ENCODE peak calls at places on chromosome 1, in seven cellular contexts. P, I, O, B, W, Z and V are unnamed samples.

GRCh38 chr1:179177182-179177581 is 52.3 kb downstream of the ABL2 start:
- DNase-seq in P (no peak), I (no peak), O (no peak), B (no peak), W (no peak), Z (no peak), V (no peak)

GRCh38 chr1:117697220-117697781 is 91.5 kb downstream of the TENT5C start:
- DNase-seq in P (no peak), I (no peak), O (no peak), B (no peak), W (no peak), Z (no peak), V (no peak)

GRCh38 chr1:100847481-100847880 is 47.2 kb downstream of the EXTL2 start:
- DNase-seq in P (no peak), I (no peak), O (no peak), B (no peak), W (no peak), Z (no peak), V (peak)

GRCh38 chr1:212291505-212292134 is 6.4 kb downstream of the PPP2R5A start:
- DNase-seq in P (no peak), I (no peak), O (peak), B (no peak), W (peak), Z (peak), V (peak)

GRCh38 chr1:161482610-161483009 is 22.6 kb upstream of the FCGR2A start:
- DNase-seq in P (no peak), I (no peak), O (no peak), B (no peak), W (no peak), Z (no peak), V (no peak)

GRCh38 chr1:179166663-179167417 is 62.6 kb downstream of the ABL2 start:
- DNase-seq in P (no peak), I (no peak), O (peak), B (no peak), W (no peak), Z (no peak), V (peak)

GRCh38 chr1:3669421-3669821 is 17.1 kb downstream of the TP73 start:
- DNase-seq in P (peak), I (no peak), O (no peak), B (no peak), W (no peak), Z (no peak), V (no peak)

GRCh38 chr1:179092896-179093461 is 11.1 kb downstream of the TOR3A start:
- DNase-seq in P (no peak), I (no peak), O (no peak), B (no peak), W (no peak), Z (no peak), V (no peak)

GRCh38 chr1:154352581-154353459 is 27.5 kb downstream of the ATP8B2 start:
- DNase-seq in P (peak), I (no peak), O (no peak), B (peak), W (peak), Z (no peak), V (no peak)

GRCh38 chr1:51421961-51422360 is 91.6 kb upstream of the TTC39A start:
- DNase-seq in P (no peak), I (no peak), O (peak), B (no peak), W (peak), Z (no peak), V (peak)

GRCh38 chr1:233707153-233707905 is 93.4 kb downstream of the KCNK1 start:
- DNase-seq in P (no peak), I (no peak), O (no peak), B (no peak), W (peak), Z (no peak), V (peak)

GRCh38 chr1:205449750-205450443 is 5.9 kb downstream of the BLACAT1 start:
- DNase-seq in P (peak), I (no peak), O (no peak), B (no peak), W (peak), Z (no peak), V (no peak)